ENCODE peak calls at places on chromosomes 5 and 9, in seven cellular contexts. One of them, this sample, is unnamed.

GRCh38 chr5:176614805-176615478 is 5.0 kb upstream of the GPRIN1 start:
- DNase-seq in neuronal stem cell: no peak
- DNase-seq in IMR-90: peak
- DNase-seq in H1: no peak
- DNase-seq in mesenchymal stem cell: peak
- DNase-seq in H9: no peak
- DNase-seq in trophoblast cell: no peak
- DNase-seq in this sample: no peak

GRCh38 chr5:175576591-175576990 is 81.3 kb upstream of the HRH2 start:
- DNase-seq in H9: no peak
- DNase-seq in mesenchymal stem cell: peak
- DNase-seq in neuronal stem cell: no peak
- DNase-seq in H1: no peak
- DNase-seq in IMR-90: no peak
- DNase-seq in trophoblast cell: no peak
- DNase-seq in this sample: no peak

GRCh38 chr9:81045658-81046057 is 643.7 kb downstream of the TLE1 start:
- DNase-seq in neuronal stem cell: no peak
- DNase-seq in trophoblast cell: no peak
- DNase-seq in H9: no peak
- DNase-seq in mesenchymal stem cell: no peak
- DNase-seq in IMR-90: no peak
- DNase-seq in H1: no peak
- DNase-seq in this sample: no peak

GRCh38 chr5:100026601-100027000 is 508.6 kb upstream of the FAM174A start:
- DNase-seq in H9: no peak
- DNase-seq in H1: no peak
- DNase-seq in trophoblast cell: no peak
- DNase-seq in neuronal stem cell: no peak
- DNase-seq in IMR-90: no peak
- DNase-seq in mesenchymal stem cell: no peak
- DNase-seq in this sample: no peak

GRCh38 chr9:30815585-30815984 is 1568.9 kb upstream of the ACO1 start:
- DNase-seq in trophoblast cell: no peak
- DNase-seq in H1: no peak
- DNase-seq in H9: no peak
- DNase-seq in mesenchymal stem cell: no peak
- DNase-seq in IMR-90: no peak
- DNase-seq in neuronal stem cell: no peak
- DNase-seq in this sample: peak

GRCh38 chr9:80547613-80548012 is 975.8 kb downstream of the TLE4 start:
- DNase-seq in trophoblast cell: no peak
- DNase-seq in IMR-90: no peak
- DNase-seq in H9: no peak
- DNase-seq in H1: no peak
- DNase-seq in neuronal stem cell: no peak
- DNase-seq in mesenchymal stem cell: no peak
- DNase-seq in this sample: no peak

GRCh38 chr9:81613002-81613750 is 76.2 kb downstream of the TLE1 start:
- DNase-seq in neuronal stem cell: no peak
- DNase-seq in IMR-90: peak
- DNase-seq in mesenchymal stem cell: peak
- DNase-seq in trophoblast cell: peak
- DNase-seq in H1: no peak
- DNase-seq in H9: no peak
- DNase-seq in this sample: no peak

GRCh38 chr9:20630241-20630943 is 8.1 kb upstream of the MLLT3 start:
- DNase-seq in neuronal stem cell: no peak
- DNase-seq in mesenchymal stem cell: no peak
- DNase-seq in IMR-90: peak
- DNase-seq in H9: no peak
- DNase-seq in trophoblast cell: peak
- DNase-seq in H1: no peak
- DNase-seq in this sample: no peak

GRCh38 chr5:132559661-132560060 is 2.9 kb downstream of the RAD50 start:
- DNase-seq in H1: no peak
- DNase-seq in H9: no peak
- DNase-seq in neuronal stem cell: no peak
- DNase-seq in mesenchymal stem cell: no peak
- DNase-seq in trophoblast cell: no peak
- DNase-seq in IMR-90: no peak
- DNase-seq in this sample: no peak

DNA sequence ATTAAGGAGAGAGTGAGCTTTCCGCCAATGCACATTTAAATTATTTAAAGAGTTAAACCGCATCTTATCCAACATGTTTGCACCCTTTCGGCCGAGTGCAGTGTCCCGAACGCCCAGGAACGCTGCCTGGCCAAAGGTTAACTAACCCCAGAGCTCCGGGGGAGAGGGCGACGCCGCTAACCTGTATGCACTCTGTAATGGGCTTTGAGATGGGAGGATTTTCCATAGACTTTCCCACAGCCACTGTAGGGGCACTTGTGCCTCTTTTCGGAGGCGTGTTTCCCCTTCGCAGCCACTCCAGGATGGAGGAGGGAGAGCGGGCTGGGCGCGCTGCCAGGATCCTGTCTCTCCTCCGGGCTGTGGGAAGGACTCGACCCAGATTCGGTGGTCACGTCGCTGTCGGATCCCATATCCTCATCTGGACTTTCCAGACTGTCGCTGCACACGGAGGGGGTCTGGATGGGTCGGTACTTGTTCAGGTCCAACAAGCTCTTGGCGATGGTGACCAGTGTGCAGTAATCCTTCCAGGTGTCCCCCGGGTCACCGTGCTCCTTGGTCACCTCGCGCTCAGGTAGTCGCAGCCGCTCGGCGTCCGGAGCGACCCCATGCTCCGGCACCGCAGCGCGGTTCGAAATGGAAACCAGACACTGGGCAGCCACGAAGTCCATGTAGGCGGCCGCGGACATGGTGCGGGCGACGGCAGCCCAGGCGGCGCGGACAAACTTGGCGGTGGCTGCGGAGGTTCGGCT is 1.6 kb downstream of the KLF9 start:
- DNase-seq in IMR-90: peak
- DNase-seq in H1: peak
- DNase-seq in trophoblast cell: peak
- DNase-seq in neuronal stem cell: no peak
- DNase-seq in H9: peak
- DNase-seq in mesenchymal stem cell: peak
- DNase-seq in this sample: peak
- H3K9ac ChIP-seq in IMR-90: peak
- H3K9ac ChIP-seq in H1: no peak
- H3K9ac ChIP-seq in trophoblast cell: peak
- H3K9ac ChIP-seq in neuronal stem cell: peak
- H3K9ac ChIP-seq in H9: no peak
- H3K9ac ChIP-seq in mesenchymal stem cell: peak
- H3K9ac ChIP-seq in this sample: peak

DNA sequence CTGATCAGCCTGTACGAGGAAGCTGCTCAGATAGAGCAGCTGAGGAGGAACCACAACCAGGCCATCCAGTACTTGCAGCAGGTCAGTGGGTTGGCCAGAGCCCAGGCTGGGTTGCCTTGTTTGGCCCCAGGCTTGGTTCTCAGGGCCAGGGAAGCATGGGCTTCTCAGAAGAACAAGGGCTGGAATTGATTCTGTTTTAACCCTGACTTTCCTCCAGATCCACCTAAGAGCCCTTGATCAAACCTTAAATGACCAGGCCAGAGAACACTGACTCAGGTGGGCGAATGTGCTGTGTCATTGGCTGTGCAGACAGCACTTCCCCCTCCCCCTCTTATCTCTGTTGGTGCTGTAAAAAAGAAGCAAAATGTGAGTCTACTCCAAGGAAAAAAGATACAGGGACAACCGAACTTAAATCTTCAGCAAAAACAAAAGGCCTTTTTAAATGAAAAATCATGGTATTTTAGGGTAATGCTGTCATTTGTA is 28.1 kb downstream of the TTC23L start:
- DNase-seq in trophoblast cell: no peak
- DNase-seq in H9: no peak
- DNase-seq in mesenchymal stem cell: no peak
- DNase-seq in IMR-90: no peak
- DNase-seq in neuronal stem cell: no peak
- DNase-seq in H1: no peak
- DNase-seq in this sample: peak
- H3K4me2 ChIP-seq in trophoblast cell: no peak
- H3K4me2 ChIP-seq in H9: no peak
- H3K4me2 ChIP-seq in mesenchymal stem cell: no peak
- H3K4me2 ChIP-seq in IMR-90: no peak
- H3K4me2 ChIP-seq in neuronal stem cell: no peak
- H3K4me2 ChIP-seq in H1: no peak
- H3K4me2 ChIP-seq in this sample: no peak

DNA sequence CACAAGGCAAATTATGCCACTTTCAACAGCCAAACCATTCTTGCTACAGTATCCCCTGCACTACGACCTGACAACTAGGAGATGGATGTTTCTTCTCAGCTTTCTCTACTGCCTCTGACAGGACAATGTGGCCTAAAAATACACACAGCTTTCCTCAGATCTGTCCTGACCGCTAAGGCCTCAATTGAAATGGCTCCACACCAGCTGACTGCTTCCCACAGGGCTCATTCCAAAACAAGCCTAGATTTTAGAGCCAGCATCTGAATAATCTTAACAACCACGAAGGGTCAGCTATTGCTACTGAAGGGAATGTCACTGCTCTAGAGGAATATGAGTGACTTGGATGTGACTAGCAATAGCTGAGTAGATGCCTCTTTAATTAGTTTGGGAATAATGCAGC is 450.4 kb downstream of the NR2F1-AS1 start:
- DNase-seq in H1: no peak
- DNase-seq in trophoblast cell: no peak
- DNase-seq in IMR-90: no peak
- DNase-seq in neuronal stem cell: no peak
- DNase-seq in H9: no peak
- DNase-seq in mesenchymal stem cell: peak
- DNase-seq in this sample: no peak
- H3K18ac ChIP-seq in H1: no peak
- H3K18ac ChIP-seq in trophoblast cell: no peak
- H3K18ac ChIP-seq in IMR-90: no peak
- H3K18ac ChIP-seq in neuronal stem cell: peak
- H3K18ac ChIP-seq in H9: no peak
- H3K18ac ChIP-seq in mesenchymal stem cell: no peak
- H3K18ac ChIP-seq in this sample: no peak

GRCh38 chr9:113410207-113411158 is at the start of the genes C9orf43 and POLE3:
- DNase-seq in IMR-90: peak
- DNase-seq in H9: peak
- DNase-seq in trophoblast cell: peak
- DNase-seq in H1: peak
- DNase-seq in mesenchymal stem cell: peak
- DNase-seq in neuronal stem cell: peak
- DNase-seq in this sample: peak
- H3K9ac ChIP-seq in IMR-90: peak
- H3K9ac ChIP-seq in H9: peak
- H3K9ac ChIP-seq in trophoblast cell: peak
- H3K9ac ChIP-seq in H1: peak
- H3K9ac ChIP-seq in mesenchymal stem cell: peak
- H3K9ac ChIP-seq in neuronal stem cell: peak
- H3K9ac ChIP-seq in this sample: peak

GRCh38 chr9:123039617-123040219 is 6.3 kb downstream of the GPR21 start:
- DNase-seq in trophoblast cell: no peak
- DNase-seq in IMR-90: no peak
- DNase-seq in neuronal stem cell: no peak
- DNase-seq in mesenchymal stem cell: no peak
- DNase-seq in H1: no peak
- DNase-seq in H9: no peak
- DNase-seq in this sample: no peak

GRCh38 chr9:123033864-123034598 is 564 bp downstream of the GPR21 start:
- DNase-seq in trophoblast cell: no peak
- DNase-seq in neuronal stem cell: no peak
- DNase-seq in mesenchymal stem cell: no peak
- DNase-seq in H1: no peak
- DNase-seq in H9: no peak
- DNase-seq in IMR-90: peak
- DNase-seq in this sample: no peak

GRCh38 chr9:123033352-123033751 is at the start of gene GPR21:
- DNase-seq in trophoblast cell: no peak
- DNase-seq in IMR-90: no peak
- DNase-seq in H1: no peak
- DNase-seq in H9: no peak
- DNase-seq in neuronal stem cell: peak
- DNase-seq in mesenchymal stem cell: no peak
- DNase-seq in this sample: peak

GRCh38 chr9:123034881-123035465 is 1.5 kb downstream of the GPR21 start:
- DNase-seq in trophoblast cell: no peak
- DNase-seq in neuronal stem cell: no peak
- DNase-seq in H1: no peak
- DNase-seq in mesenchymal stem cell: no peak
- DNase-seq in H9: no peak
- DNase-seq in IMR-90: no peak
- DNase-seq in this sample: no peak

GRCh38 chr9:123036886-123037540 is 3.5 kb downstream of the GPR21 start:
- DNase-seq in neuronal stem cell: no peak
- DNase-seq in H1: no peak
- DNase-seq in trophoblast cell: no peak
- DNase-seq in mesenchymal stem cell: peak
- DNase-seq in H9: no peak
- DNase-seq in IMR-90: peak
- DNase-seq in this sample: no peak
- H3K4me2 ChIP-seq in neuronal stem cell: no peak
- H3K4me2 ChIP-seq in H1: no peak
- H3K4me2 ChIP-seq in trophoblast cell: no peak
- H3K4me2 ChIP-seq in mesenchymal stem cell: no peak
- H3K4me2 ChIP-seq in H9: no peak
- H3K4me2 ChIP-seq in IMR-90: peak
- H3K4me2 ChIP-seq in this sample: no peak

GRCh38 chr9:77808750-77809079 is 160.6 kb upstream of the GNA14 start:
- DNase-seq in H9: no peak
- DNase-seq in mesenchymal stem cell: no peak
- DNase-seq in trophoblast cell: peak
- DNase-seq in neuronal stem cell: no peak
- DNase-seq in H1: no peak
- DNase-seq in IMR-90: no peak
- DNase-seq in this sample: no peak
- H3K18ac ChIP-seq in H9: no peak
- H3K18ac ChIP-seq in mesenchymal stem cell: no peak
- H3K18ac ChIP-seq in trophoblast cell: no peak
- H3K18ac ChIP-seq in neuronal stem cell: no peak
- H3K18ac ChIP-seq in H1: no peak
- H3K18ac ChIP-seq in IMR-90: no peak
- H3K18ac ChIP-seq in this sample: no peak

GRCh38 chr5:77430726-77431125 is 61.4 kb downstream of the WDR41 start:
- DNase-seq in mesenchymal stem cell: peak
- DNase-seq in IMR-90: peak
- DNase-seq in H1: no peak
- DNase-seq in trophoblast cell: no peak
- DNase-seq in neuronal stem cell: no peak
- DNase-seq in H9: no peak
- DNase-seq in this sample: no peak
- H3K9ac ChIP-seq in mesenchymal stem cell: no peak
- H3K9ac ChIP-seq in IMR-90: no peak
- H3K9ac ChIP-seq in H1: no peak
- H3K9ac ChIP-seq in trophoblast cell: no peak
- H3K9ac ChIP-seq in neuronal stem cell: no peak
- H3K9ac ChIP-seq in H9: no peak
- H3K9ac ChIP-seq in this sample: no peak

GRCh38 chr5:50853151-50853550 is 186.7 kb downstream of the PARP8 start:
- DNase-seq in trophoblast cell: peak
- DNase-seq in H9: no peak
- DNase-seq in H1: no peak
- DNase-seq in IMR-90: no peak
- DNase-seq in neuronal stem cell: no peak
- DNase-seq in mesenchymal stem cell: no peak
- DNase-seq in this sample: no peak
- H3K4me2 ChIP-seq in trophoblast cell: no peak
- H3K4me2 ChIP-seq in H9: no peak
- H3K4me2 ChIP-seq in H1: no peak
- H3K4me2 ChIP-seq in IMR-90: no peak
- H3K4me2 ChIP-seq in neuronal stem cell: no peak
- H3K4me2 ChIP-seq in mesenchymal stem cell: no peak
- H3K4me2 ChIP-seq in this sample: no peak